ENCODE peak calls at places on chromosomes 2 and 18, in seven cellular contexts. One of them, this sample, is unnamed.

GRCh38 chr18:45416168-45416567 is 199.1 kb upstream of the SLC14A2 start:
- DNase-seq in CD4-positive, alpha-beta memory T cell: no peak
- DNase-seq in right cardiac atrium: no peak
- DNase-seq in body of pancreas: peak
- DNase-seq in GM06990: no peak
- DNase-seq in choroid plexus epithelial cell: peak
- DNase-seq in heart left ventricle: no peak
- DNase-seq in this sample: peak

GRCh38 chr2:100262555-100263320 is 59.6 kb downstream of the LONRF2 start:
- DNase-seq in body of pancreas: peak
- DNase-seq in choroid plexus epithelial cell: peak
- DNase-seq in CD4-positive, alpha-beta memory T cell: peak
- DNase-seq in heart left ventricle: peak
- DNase-seq in right cardiac atrium: peak
- DNase-seq in GM06990: no peak
- DNase-seq in this sample: peak

GRCh38 chr2:100393362-100393761 is 24.1 kb downstream of the CHST10 start:
- DNase-seq in right cardiac atrium: no peak
- DNase-seq in choroid plexus epithelial cell: no peak
- DNase-seq in CD4-positive, alpha-beta memory T cell: no peak
- DNase-seq in body of pancreas: no peak
- DNase-seq in GM06990: no peak
- DNase-seq in heart left ventricle: no peak
- DNase-seq in this sample: no peak

GRCh38 chr2:197386242-197386641 is 48.6 kb downstream of the SF3B1 start:
- DNase-seq in body of pancreas: no peak
- DNase-seq in heart left ventricle: no peak
- DNase-seq in CD4-positive, alpha-beta memory T cell: no peak
- DNase-seq in right cardiac atrium: no peak
- DNase-seq in GM06990: no peak
- DNase-seq in choroid plexus epithelial cell: no peak
- DNase-seq in this sample: no peak

GRCh38 chr18:10798727-10799435 is 273.1 kb downstream of the NAPG start:
- DNase-seq in right cardiac atrium: no peak
- DNase-seq in heart left ventricle: no peak
- DNase-seq in choroid plexus epithelial cell: peak
- DNase-seq in body of pancreas: peak
- DNase-seq in CD4-positive, alpha-beta memory T cell: no peak
- DNase-seq in GM06990: no peak
- DNase-seq in this sample: peak

GRCh38 chr2:176658708-176659107 is 389.5 kb downstream of the MTX2 start:
- DNase-seq in CD4-positive, alpha-beta memory T cell: no peak
- DNase-seq in heart left ventricle: no peak
- DNase-seq in choroid plexus epithelial cell: no peak
- DNase-seq in right cardiac atrium: no peak
- DNase-seq in GM06990: no peak
- DNase-seq in body of pancreas: no peak
- DNase-seq in this sample: no peak

GRCh38 chr2:191020742-191021381 is 6.9 kb upstream of the STAT1 start:
- DNase-seq in right cardiac atrium: peak
- DNase-seq in heart left ventricle: peak
- DNase-seq in CD4-positive, alpha-beta memory T cell: peak
- DNase-seq in body of pancreas: peak
- DNase-seq in choroid plexus epithelial cell: peak
- DNase-seq in GM06990: peak
- DNase-seq in this sample: peak

GRCh38 chr2:120883607-120884405 is 148.1 kb downstream of the GLI2 start:
- DNase-seq in GM06990: no peak
- DNase-seq in CD4-positive, alpha-beta memory T cell: no peak
- DNase-seq in right cardiac atrium: no peak
- DNase-seq in body of pancreas: no peak
- DNase-seq in heart left ventricle: no peak
- DNase-seq in choroid plexus epithelial cell: no peak
- DNase-seq in this sample: no peak

GRCh38 chr2:207320381-207321159 is 154.8 kb upstream of the KLF7 start:
- DNase-seq in choroid plexus epithelial cell: peak
- DNase-seq in CD4-positive, alpha-beta memory T cell: no peak
- DNase-seq in right cardiac atrium: no peak
- DNase-seq in heart left ventricle: no peak
- DNase-seq in GM06990: no peak
- DNase-seq in body of pancreas: no peak
- DNase-seq in this sample: peak

GRCh38 chr2:197113221-197113831 is 186.8 kb upstream of the PGAP1 start:
- DNase-seq in body of pancreas: no peak
- DNase-seq in heart left ventricle: no peak
- DNase-seq in CD4-positive, alpha-beta memory T cell: peak
- DNase-seq in choroid plexus epithelial cell: peak
- DNase-seq in right cardiac atrium: no peak
- DNase-seq in GM06990: no peak
- DNase-seq in this sample: peak

GRCh38 chr18:12630136-12630535 is 27.8 kb downstream of the SPIRE1 start:
- DNase-seq in right cardiac atrium: no peak
- DNase-seq in body of pancreas: no peak
- DNase-seq in GM06990: no peak
- DNase-seq in CD4-positive, alpha-beta memory T cell: no peak
- DNase-seq in choroid plexus epithelial cell: no peak
- DNase-seq in heart left ventricle: no peak
- DNase-seq in this sample: peak

GRCh38 chr2:1674276-1674675 is 70.0 kb downstream of the PXDN start:
- DNase-seq in GM06990: no peak
- DNase-seq in right cardiac atrium: no peak
- DNase-seq in heart left ventricle: no peak
- DNase-seq in choroid plexus epithelial cell: no peak
- DNase-seq in body of pancreas: no peak
- DNase-seq in CD4-positive, alpha-beta memory T cell: no peak
- DNase-seq in this sample: no peak

GRCh38 chr2:61855178-61855523 is 1.3 kb upstream of the FAM161A start:
- DNase-seq in body of pancreas: peak
- DNase-seq in heart left ventricle: no peak
- DNase-seq in choroid plexus epithelial cell: peak
- DNase-seq in CD4-positive, alpha-beta memory T cell: no peak
- DNase-seq in GM06990: no peak
- DNase-seq in right cardiac atrium: no peak
- DNase-seq in this sample: peak

GRCh38 chr2:236105955-236106607 is 62.1 kb downstream of the GBX2 start:
- DNase-seq in heart left ventricle: no peak
- DNase-seq in right cardiac atrium: no peak
- DNase-seq in CD4-positive, alpha-beta memory T cell: no peak
- DNase-seq in body of pancreas: no peak
- DNase-seq in choroid plexus epithelial cell: no peak
- DNase-seq in GM06990: no peak
- DNase-seq in this sample: no peak

GRCh38 chr2:191312662-191313061 is 67.5 kb downstream of the MYO1B start:
- DNase-seq in GM06990: no peak
- DNase-seq in body of pancreas: no peak
- DNase-seq in heart left ventricle: no peak
- DNase-seq in choroid plexus epithelial cell: no peak
- DNase-seq in CD4-positive, alpha-beta memory T cell: no peak
- DNase-seq in right cardiac atrium: no peak
- DNase-seq in this sample: no peak

GRCh38 chr2:46252891-46253659 is 44.1 kb upstream of the EPAS1 start:
- DNase-seq in body of pancreas: no peak
- DNase-seq in GM06990: no peak
- DNase-seq in choroid plexus epithelial cell: no peak
- DNase-seq in right cardiac atrium: peak
- DNase-seq in heart left ventricle: peak
- DNase-seq in CD4-positive, alpha-beta memory T cell: no peak
- DNase-seq in this sample: peak
- H3K4me3 ChIP-seq in body of pancreas: no peak
- H3K4me3 ChIP-seq in GM06990: no peak
- H3K4me3 ChIP-seq in choroid plexus epithelial cell: no peak
- H3K4me3 ChIP-seq in right cardiac atrium: no peak
- H3K4me3 ChIP-seq in heart left ventricle: no peak
- H3K4me3 ChIP-seq in CD4-positive, alpha-beta memory T cell: no peak
- H3K4me3 ChIP-seq in this sample: no peak

DNA sequence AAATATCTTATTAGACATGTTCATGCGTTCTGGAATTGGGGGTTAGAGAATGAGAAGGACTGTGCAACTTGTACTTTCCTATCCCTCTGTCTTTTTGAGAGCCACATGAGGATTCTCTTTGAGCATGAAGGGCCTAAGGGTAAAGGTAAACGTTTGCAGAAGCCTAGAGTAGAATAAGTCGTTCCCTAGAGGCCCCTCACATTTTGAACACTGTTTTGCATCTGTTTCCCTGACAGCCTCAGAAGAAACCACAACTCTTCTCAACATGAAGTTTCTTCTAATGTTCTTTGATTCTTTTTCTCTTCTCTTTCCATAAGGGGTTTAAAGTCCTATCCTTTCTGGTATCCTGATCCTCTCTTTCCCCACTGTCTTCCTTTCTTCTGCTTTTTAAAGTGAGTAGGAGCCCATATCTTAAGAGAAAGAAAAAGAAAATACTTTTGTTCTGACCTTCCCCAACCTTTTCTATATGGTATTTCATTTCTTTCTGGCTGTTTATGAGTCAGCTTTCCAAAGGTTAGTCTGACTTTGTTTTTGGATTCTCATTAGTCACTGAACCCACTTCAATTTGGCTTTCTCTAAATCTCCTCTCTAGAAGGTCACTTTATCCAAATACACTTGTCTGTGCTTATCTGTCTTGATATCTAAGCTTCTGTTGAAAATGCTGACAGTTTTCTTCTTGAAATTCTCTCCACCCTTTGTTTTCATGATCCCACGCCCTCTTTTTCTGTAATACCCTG is 34.8 kb downstream of the PPP1R1C start:
- DNase-seq in heart left ventricle: no peak
- DNase-seq in choroid plexus epithelial cell: peak
- DNase-seq in GM06990: no peak
- DNase-seq in right cardiac atrium: no peak
- DNase-seq in CD4-positive, alpha-beta memory T cell: no peak
- DNase-seq in body of pancreas: no peak
- DNase-seq in this sample: peak
- H3K4me3 ChIP-seq in heart left ventricle: no peak
- H3K4me3 ChIP-seq in choroid plexus epithelial cell: no peak
- H3K4me3 ChIP-seq in GM06990: no peak
- H3K4me3 ChIP-seq in right cardiac atrium: no peak
- H3K4me3 ChIP-seq in CD4-positive, alpha-beta memory T cell: no peak
- H3K4me3 ChIP-seq in body of pancreas: no peak
- H3K4me3 ChIP-seq in this sample: no peak

GRCh38 chr18:6728318-6728717 is 1.2 kb upstream of the ARHGAP28 start:
- DNase-seq in GM06990: no peak
- DNase-seq in choroid plexus epithelial cell: no peak
- DNase-seq in right cardiac atrium: no peak
- DNase-seq in CD4-positive, alpha-beta memory T cell: no peak
- DNase-seq in body of pancreas: no peak
- DNase-seq in heart left ventricle: no peak
- DNase-seq in this sample: no peak
- H3K4me3 ChIP-seq in GM06990: no peak
- H3K4me3 ChIP-seq in choroid plexus epithelial cell: no peak
- H3K4me3 ChIP-seq in right cardiac atrium: no peak
- H3K4me3 ChIP-seq in CD4-positive, alpha-beta memory T cell: no peak
- H3K4me3 ChIP-seq in body of pancreas: no peak
- H3K4me3 ChIP-seq in heart left ventricle: no peak
- H3K4me3 ChIP-seq in this sample: no peak

DNA sequence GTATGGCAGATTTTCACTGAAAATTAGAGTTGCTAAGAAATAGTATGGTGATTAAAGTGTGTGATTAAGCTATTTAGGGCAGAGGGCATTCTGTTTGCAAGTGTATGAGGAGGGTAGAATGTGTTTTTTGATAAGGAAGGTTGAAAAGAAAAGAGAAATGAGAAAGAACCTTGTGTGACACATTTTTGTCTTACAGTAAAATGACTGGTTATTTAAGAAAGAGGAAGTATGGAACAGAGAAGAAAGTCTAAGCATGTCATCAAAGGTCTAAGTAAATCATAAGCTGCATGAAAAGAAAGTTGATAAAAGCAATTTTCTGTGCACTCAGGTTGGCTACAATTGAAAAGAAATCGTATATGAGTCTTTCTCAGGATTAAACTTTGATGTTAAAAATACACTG is 5.2 kb upstream of the RSAD2 start:
- DNase-seq in GM06990: no peak
- DNase-seq in body of pancreas: no peak
- DNase-seq in heart left ventricle: no peak
- DNase-seq in choroid plexus epithelial cell: no peak
- DNase-seq in CD4-positive, alpha-beta memory T cell: no peak
- DNase-seq in right cardiac atrium: no peak
- DNase-seq in this sample: no peak
- H3K4me3 ChIP-seq in GM06990: no peak
- H3K4me3 ChIP-seq in body of pancreas: no peak
- H3K4me3 ChIP-seq in heart left ventricle: no peak
- H3K4me3 ChIP-seq in choroid plexus epithelial cell: no peak
- H3K4me3 ChIP-seq in CD4-positive, alpha-beta memory T cell: no peak
- H3K4me3 ChIP-seq in right cardiac atrium: no peak
- H3K4me3 ChIP-seq in this sample: no peak

DNA sequence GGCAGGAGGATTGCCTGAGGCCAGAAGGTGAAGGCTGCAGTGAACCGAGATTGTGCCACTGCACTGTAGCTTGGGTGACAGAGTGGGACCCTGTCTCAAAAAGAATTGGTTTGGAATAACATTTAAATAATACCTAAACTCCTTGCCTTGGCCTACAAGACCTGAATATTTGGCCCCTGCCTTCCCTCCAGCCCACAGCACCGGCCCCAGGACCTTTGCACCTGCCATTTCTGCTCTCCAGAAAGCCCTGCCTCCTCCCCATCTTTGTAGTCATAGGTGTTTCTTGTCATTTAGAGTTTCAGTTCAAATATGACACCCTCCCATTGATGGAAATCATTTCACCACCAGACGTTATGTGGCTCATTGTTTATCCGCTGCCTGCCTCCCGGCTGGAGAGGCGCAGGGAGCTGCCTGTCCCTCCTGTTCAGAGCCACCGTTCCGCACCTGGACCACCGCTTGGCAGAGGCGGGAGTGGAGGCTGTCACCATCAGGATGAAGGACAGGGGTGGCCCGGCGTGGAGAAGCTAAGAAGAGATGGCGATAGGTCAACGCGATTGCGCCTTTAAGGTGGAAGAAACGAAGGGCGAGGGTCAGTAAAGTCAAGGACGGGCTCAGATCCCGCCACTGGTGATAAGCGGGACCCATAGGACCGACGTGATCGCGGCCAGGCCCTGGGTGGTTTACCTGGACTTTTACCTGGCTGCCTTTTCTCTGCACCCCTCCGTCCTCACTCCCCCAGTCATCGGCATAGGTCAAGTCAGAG is 638 bp upstream of the LPIN1 start:
- DNase-seq in heart left ventricle: peak
- DNase-seq in GM06990: no peak
- DNase-seq in body of pancreas: no peak
- DNase-seq in CD4-positive, alpha-beta memory T cell: no peak
- DNase-seq in choroid plexus epithelial cell: no peak
- DNase-seq in right cardiac atrium: no peak
- DNase-seq in this sample: no peak
- H3K4me3 ChIP-seq in heart left ventricle: peak
- H3K4me3 ChIP-seq in GM06990: peak
- H3K4me3 ChIP-seq in body of pancreas: no peak
- H3K4me3 ChIP-seq in CD4-positive, alpha-beta memory T cell: no peak
- H3K4me3 ChIP-seq in choroid plexus epithelial cell: peak
- H3K4me3 ChIP-seq in right cardiac atrium: peak
- H3K4me3 ChIP-seq in this sample: peak

GRCh38 chr2:239441261-239441701 is 40.5 kb upstream of the HDAC4 start:
- DNase-seq in choroid plexus epithelial cell: no peak
- DNase-seq in GM06990: no peak
- DNase-seq in CD4-positive, alpha-beta memory T cell: peak
- DNase-seq in right cardiac atrium: no peak
- DNase-seq in body of pancreas: no peak
- DNase-seq in heart left ventricle: no peak
- DNase-seq in this sample: no peak
- H3K4me3 ChIP-seq in choroid plexus epithelial cell: no peak
- H3K4me3 ChIP-seq in GM06990: no peak
- H3K4me3 ChIP-seq in CD4-positive, alpha-beta memory T cell: peak
- H3K4me3 ChIP-seq in right cardiac atrium: no peak
- H3K4me3 ChIP-seq in body of pancreas: no peak
- H3K4me3 ChIP-seq in heart left ventricle: peak
- H3K4me3 ChIP-seq in this sample: no peak